ENCODE peak calls at places on chromosome 14, in eight cellular contexts. Y is globus pallidus; C is lung; X is iPS DF 6.9; M is activated CD4-positive, alpha-beta T cell treated with anti-CD3 and anti-CD28 coated beads, Interleukin-2, amount 50 U/mL, for 4 hours; N is adrenal gland; S is uterus; Q is HuH-7. D is an unnamed sample.

GRCh38 chr14:36973806-36974442 is 198.5 kb downstream of the SLC25A21 start:
- DNase-seq in Y (no peak), C (no peak), X (no peak), M (no peak), N (no peak), S (no peak), Q (no peak), D (no peak)

GRCh38 chr14:100904307-100905019 is 941 bp upstream of the RTL1 start:
- DNase-seq in Y (no peak), C (peak), X (no peak), M (no peak), N (no peak), S (no peak), Q (no peak), D (no peak)

GRCh38 chr14:105150368-105151111 is 18.0 kb downstream of the JAG2 start:
- DNase-seq in Y (no peak), C (no peak), X (no peak), M (no peak), N (no peak), S (no peak), Q (no peak), D (no peak)

GRCh38 chr14:59481407-59482119 is 2.6 kb downstream of the L3HYPDH start:
- DNase-seq in Y (no peak), C (no peak), X (no peak), M (no peak), N (no peak), S (no peak), Q (no peak), D (no peak)

GRCh38 chr14:76639606-76640272 is 121.5 kb upstream of the VASH1 start:
- DNase-seq in Y (no peak), C (no peak), X (no peak), M (no peak), N (no peak), S (no peak), Q (no peak), D (no peak)

GRCh38 chr14:24080888-24081738 is 9.8 kb downstream of the CPNE6 start:
- DNase-seq in Y (peak), C (peak), X (no peak), M (peak), N (peak), S (peak), Q (peak), D (peak)

GRCh38 chr14:68888025-68888850 is 90.9 kb downstream of the ACTN1 start:
- DNase-seq in Y (no peak), C (no peak), X (no peak), M (no peak), N (no peak), S (no peak), Q (no peak), D (no peak)

GRCh38 chr14:36420288-36420687 is 99.7 kb downstream of the NKX2-1 start:
- DNase-seq in Y (no peak), C (no peak), X (no peak), M (no peak), N (no peak), S (no peak), Q (no peak), D (no peak)

D was measured in Ammon's horn.